ENCODE peak calls at places on chromosome 5, in eight cellular contexts. G is suprapubic skin; F is GM23338; B is AG09309; Z is CD8-positive, alpha-beta T cell; N is cardiac muscle cell; J is endothelial cell; U is CD4-positive, alpha-beta T cell. S is an unnamed sample.

GRCh38 chr5:92760550-92760949 is 820.5 kb downstream of the NR2F1-AS1 start:
- DNase-seq in G (no peak), F (no peak), B (no peak), Z (no peak), N (no peak), J (no peak), U (no peak), S (no peak)

GRCh38 chr5:39520232-39520572 is 95.4 kb upstream of the DAB2 start:
- DNase-seq in G (no peak), F (no peak), B (peak), Z (no peak), N (peak), J (no peak), U (no peak), S (no peak)

GRCh38 chr5:83764101-83764500 is 43.4 kb upstream of the HAPLN1 start:
- DNase-seq in G (no peak), F (no peak), B (no peak), Z (no peak), N (peak), J (no peak), U (no peak), S (no peak)

GRCh38 chr5:44860267-44860666 is 51.5 kb downstream of the MRPS30 start:
- DNase-seq in G (no peak), F (no peak), B (no peak), Z (no peak), N (no peak), J (no peak), U (no peak), S (no peak)

GRCh38 chr5:171521219-171521633 is 101.8 kb downstream of the FGF18 start:
- DNase-seq in G (no peak), F (peak), B (peak), Z (no peak), N (peak), J (no peak), U (no peak), S (no peak)

GRCh38 chr5:104347119-104347708 is 784.6 kb upstream of the NUDT12 start:
- DNase-seq in G (no peak), F (peak), B (no peak), Z (no peak), N (peak), J (no peak), U (no peak), S (no peak)

GRCh38 chr5:181205735-181206401 is 872 bp upstream of the TRIM7 start:
- DNase-seq in G (no peak), F (no peak), B (no peak), Z (no peak), N (peak), J (no peak), U (no peak), S (no peak)

GRCh38 chr5:60332244-60333018 is 367.5 kb downstream of the DEPDC1B start:
- DNase-seq in G (no peak), F (no peak), B (no peak), Z (no peak), N (peak), J (no peak), U (no peak), S (no peak)

GRCh38 chr5:123545506-123545905 is 33.5 kb downstream of the CSNK1G3 start:
- DNase-seq in G (no peak), F (peak), B (no peak), Z (peak), N (peak), J (peak), U (no peak), S (no peak)

GRCh38 chr5:167217097-167217743 is 1074.2 kb upstream of the WWC1 start:
- DNase-seq in G (no peak), F (peak), B (no peak), Z (no peak), N (peak), J (no peak), U (no peak), S (no peak)

GRCh38 chr5:3104446-3105047 is 353.1 kb upstream of the IRX2 start:
- DNase-seq in G (no peak), F (no peak), B (no peak), Z (no peak), N (no peak), J (no peak), U (no peak), S (no peak)

GRCh38 chr5:180456792-180457191 is 37.4 kb upstream of the CNOT6 start:
- DNase-seq in G (no peak), F (no peak), B (no peak), Z (no peak), N (no peak), J (no peak), U (no peak), S (no peak)

GRCh38 chr5:169580964-169581363 is 2.6 kb upstream of the SPDL1 start:
- DNase-seq in G (no peak), F (no peak), B (no peak), Z (no peak), N (no peak), J (no peak), U (no peak), S (no peak)

GRCh38 chr5:170216262-170216864 is 16.4 kb upstream of the C5orf58 start:
- DNase-seq in G (no peak), F (peak), B (peak), Z (no peak), N (peak), J (peak), U (no peak), S (no peak)

GRCh38 chr5:6875376-6875775 is 162.1 kb downstream of the TENT4A start:
- DNase-seq in G (no peak), F (no peak), B (no peak), Z (no peak), N (no peak), J (no peak), U (no peak), S (no peak)

GRCh38 chr5:69046375-69046957 is 47.3 kb upstream of the SLC30A5 start:
- DNase-seq in G (no peak), F (no peak), B (no peak), Z (no peak), N (peak), J (no peak), U (no peak), S (no peak)

GRCh38 chr5:69050214-69050613 is 43.6 kb upstream of the SLC30A5 start:
- DNase-seq in G (no peak), F (no peak), B (no peak), Z (no peak), N (no peak), J (no peak), U (no peak), S (no peak)

GRCh38 chr5:69049796-69050195 is 44.0 kb upstream of the SLC30A5 start:
- DNase-seq in G (no peak), F (no peak), B (no peak), Z (no peak), N (no peak), J (no peak), U (no peak), S (no peak)

GRCh38 chr5:69049151-69049550 is 44.7 kb upstream of the SLC30A5 start:
- DNase-seq in G (no peak), F (no peak), B (no peak), Z (no peak), N (no peak), J (no peak), U (no peak), S (no peak)

DNA sequence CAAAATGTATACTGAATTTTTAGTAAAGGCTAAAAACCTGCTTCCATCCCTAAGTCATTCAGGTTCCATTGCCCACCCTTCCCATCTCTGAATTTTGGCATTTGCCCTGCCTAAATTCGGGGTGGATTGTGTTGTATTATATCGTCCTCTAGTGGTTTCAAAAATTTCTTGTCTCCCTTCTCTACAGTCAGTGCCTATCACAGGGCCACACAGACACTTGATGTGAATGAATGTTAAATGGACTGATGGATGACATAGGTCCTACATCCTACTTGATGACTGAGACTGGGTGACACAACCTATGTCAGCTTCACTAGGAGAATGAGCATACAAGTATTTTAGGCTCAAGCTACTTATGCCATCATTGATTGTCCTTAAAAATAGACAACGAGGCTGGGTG is 45.6 kb upstream of the SLC30A5 start:
- DNase-seq in G (no peak), F (peak), B (no peak), Z (no peak), N (peak), J (no peak), U (no peak), S (no peak)
- TF ChIP-seq CTCF in G (no peak), F (peak), B (peak), Z (no peak), N (peak), J (no peak), U (no peak), S (peak)

GRCh38 chr5:100502684-100503083 is 32.5 kb upstream of the FAM174A start:
- DNase-seq in G (no peak), F (no peak), B (no peak), Z (no peak), N (no peak), J (no peak), U (no peak), S (no peak)

DNA sequence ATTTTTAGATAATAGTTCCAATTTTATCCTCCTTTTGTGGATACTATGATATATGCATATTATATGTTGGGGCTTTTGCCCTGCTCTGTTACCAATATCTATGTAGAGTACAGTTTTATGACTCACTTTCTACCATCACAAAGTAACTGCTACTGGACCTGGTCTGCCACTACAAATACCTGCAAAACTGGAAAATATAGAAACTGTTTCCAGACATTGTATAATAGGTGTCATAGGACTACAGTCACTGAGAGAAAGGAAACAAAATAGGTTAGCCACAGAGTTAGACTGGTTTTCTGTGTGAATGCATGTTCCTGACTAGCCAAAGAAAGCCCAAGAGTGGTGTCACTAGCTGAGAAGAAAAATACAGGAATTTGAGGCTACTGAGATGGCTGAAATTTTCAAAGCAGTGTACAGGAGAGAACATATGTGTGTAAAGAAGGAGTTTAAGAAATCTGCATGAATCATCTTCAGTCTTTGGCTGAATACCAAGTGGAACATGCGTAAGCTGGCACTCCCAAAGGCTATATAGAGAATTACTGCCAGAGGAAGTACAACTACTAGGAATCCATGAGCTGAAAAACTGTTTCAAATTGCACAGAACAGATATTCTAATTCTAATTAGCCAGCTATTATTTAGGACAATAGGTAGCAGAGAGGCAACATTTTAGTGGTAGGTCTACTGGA is 29.0 kb upstream of the FAM174A start:
- DNase-seq in G (no peak), F (no peak), B (peak), Z (no peak), N (peak), J (no peak), U (no peak), S (no peak)
- TF ChIP-seq CTCF in G (no peak), F (no peak), B (no peak), Z (no peak), N (peak), J (no peak), U (no peak), S (peak)

GRCh38 chr5:88883566-88884434 is 816 bp upstream of the MEF2C start:
- DNase-seq in G (peak), F (peak), B (peak), Z (peak), N (peak), J (peak), U (no peak), S (peak)
- TF ChIP-seq CTCF in G (no peak), F (no peak), B (no peak), Z (no peak), N (no peak), J (no peak), U (no peak), S (peak)

GRCh38 chr5:98969400-98969799 is 40.6 kb upstream of the CHD1 start:
- DNase-seq in G (no peak), F (no peak), B (no peak), Z (no peak), N (no peak), J (no peak), U (no peak), S (no peak)
- TF ChIP-seq CTCF in G (no peak), F (no peak), B (no peak), Z (no peak), N (no peak), J (no peak), U (no peak), S (no peak)